ENCODE peak calls at places on chromosomes 6 and 20, in eight cellular contexts. W is activated B cell treated with CpG ODN at 0.5 μM for 24 hours, Q is HepG2, S is tibial artery, G is transverse colon, D is MCF 10A, B is ascending aorta, F is nephron progenitor cell. U is an unnamed sample.

GRCh38 chr20:50305636-50306477 is 115.2 kb downstream of the CEBPB start:
- DNase-seq in W (no peak), S (peak; percentile 87), Q (peak; percentile 98), F (no peak), B (no peak), G (peak; percentile 71), D (peak; percentile 62), U (no peak)

GRCh38 chr20:50580016-50580747 is 70.0 kb downstream of the PTPN1 start:
- DNase-seq in B (peak; percentile 85), Q (peak; percentile 70), D (peak; percentile 58), G (peak; percentile 70), W (peak; percentile 54), S (peak; percentile 83), F (peak; percentile 80), U (peak; percentile 68)

GRCh38 chr6:109606362-109606761 is 84.6 kb downstream of the AK9 start:
- DNase-seq in G (no peak), D (no peak), B (no peak), F (no peak), S (no peak), W (no peak), Q (no peak), U (no peak)

GRCh38 chr6:144285798-144286502 is 815 bp downstream of the UTRN start:
- DNase-seq in Q (peak; percentile 24), F (peak; percentile 78), D (peak; percentile 58), G (peak; percentile 78), S (peak; percentile 92), W (peak; percentile 43), B (peak; percentile 87), U (peak; percentile 28)

GRCh38 chr6:118735320-118735719 is 83.9 kb upstream of the CEP85L start:
- DNase-seq in D (peak; percentile 13), Q (peak; percentile 12), F (peak; percentile 10), G (no peak), W (no peak), B (no peak), S (no peak), U (no peak)

GRCh38 chr6:129801909-129802308 is 59.2 kb downstream of the TMEM244 start:
- DNase-seq in G (peak; percentile 21), S (no peak), D (peak; percentile 25), Q (no peak), B (no peak), W (no peak), F (no peak), U (no peak)

GRCh38 chr6:42938987-42939809 is 9.9 kb downstream of the CNPY3 start:
- DNase-seq in G (no peak), F (no peak), S (no peak), Q (peak; percentile 86), D (no peak), B (no peak), W (no peak), U (no peak)

GRCh38 chr6:88952065-88952704 is 11.2 kb downstream of the RNGTT start:
- DNase-seq in W (no peak), G (no peak), B (no peak), S (no peak), Q (peak; percentile 6), F (no peak), D (peak; percentile 23), U (no peak)

GRCh38 chr6:19835605-19836004 is 1.6 kb upstream of the ID4 start:
- DNase-seq in G (no peak), S (no peak), F (no peak), Q (no peak), W (no peak), D (no peak), B (no peak), U (no peak)

GRCh38 chr20:49497217-49497560 is 14.7 kb upstream of the KCNB1 start:
- DNase-seq in D (no peak), S (no peak), B (no peak), F (no peak), Q (no peak), G (no peak), W (no peak), U (no peak)

GRCh38 chr6:38018755-38019165 is 199.2 kb downstream of the ZFAND3 start:
- DNase-seq in G (no peak), B (no peak), D (no peak), S (no peak), F (no peak), W (no peak), Q (peak; percentile 72), U (no peak)
- TF ChIP-seq CTCF in G (no peak), B (no peak), D (no peak), S (no peak), F (no peak), W (no peak), Q (peak; percentile 46), U (no peak)

GRCh38 chr6:46327769-46328168 is 157.0 kb upstream of the ENPP5 start:
- DNase-seq in F (no peak), D (no peak), B (no peak), Q (no peak), S (no peak), W (no peak), G (peak; percentile 21), U (no peak)
- TF ChIP-seq CTCF in F (no peak), D (no peak), B (no peak), Q (no peak), S (no peak), W (no peak), G (no peak), U (no peak)

GRCh38 chr6:41239467-41240159 is 11.5 kb downstream of the TREML4 start:
- DNase-seq in W (no peak), D (no peak), S (peak; percentile 35), Q (no peak), B (no peak), F (peak; percentile 53), G (no peak), U (no peak)
- TF ChIP-seq CTCF in W (no peak), D (no peak), S (no peak), Q (no peak), B (no peak), F (no peak), G (no peak), U (no peak)

GRCh38 chr6:47079638-47080037 is 37.5 kb upstream of the ADGRF1 start:
- DNase-seq in D (no peak), W (no peak), F (no peak), S (no peak), B (no peak), Q (no peak), G (no peak), U (no peak)
- TF ChIP-seq CTCF in D (no peak), W (no peak), F (no peak), S (no peak), B (no peak), Q (no peak), G (no peak), U (no peak)

GRCh38 chr6:12082368-12082767 is 70.3 kb downstream of the HIVEP1 start:
- DNase-seq in B (no peak), S (no peak), Q (no peak), D (no peak), F (no peak), W (no peak), G (no peak), U (no peak)
- TF ChIP-seq CTCF in B (no peak), S (no peak), Q (no peak), D (no peak), F (no peak), W (no peak), G (no peak), U (no peak)

GRCh38 chr20:59743767-59744485 is 139.6 kb downstream of the PHACTR3 start:
- DNase-seq in W (no peak), D (peak; percentile 18), F (no peak), G (no peak), S (no peak), Q (no peak), B (no peak), U (no peak)
- TF ChIP-seq CTCF in W (no peak), D (peak; percentile 20), F (no peak), G (no peak), S (no peak), Q (peak; percentile 30), B (no peak), U (no peak)

GRCh38 chr6:35960192-35960591 is 39.3 kb upstream of the SRPK1 start:
- DNase-seq in F (no peak), D (peak; percentile 29), Q (no peak), S (no peak), G (no peak), W (no peak), B (no peak), U (no peak)

GRCh38 chr6:35955071-35955470 is 34.2 kb upstream of the SRPK1 start:
- DNase-seq in D (peak; percentile 61), S (no peak), F (no peak), W (no peak), Q (no peak), B (no peak), G (no peak), U (no peak)

GRCh38 chr6:35955521-35955920 is 34.6 kb upstream of the SRPK1 start:
- DNase-seq in D (peak; percentile 4), W (no peak), B (no peak), Q (no peak), G (no peak), F (no peak), S (no peak), U (no peak)

GRCh38 chr6:35954335-35954734 is 33.4 kb upstream of the SRPK1 start:
- DNase-seq in G (no peak), S (no peak), B (no peak), D (peak; percentile 28), Q (no peak), W (no peak), F (no peak), U (no peak)

DNA sequence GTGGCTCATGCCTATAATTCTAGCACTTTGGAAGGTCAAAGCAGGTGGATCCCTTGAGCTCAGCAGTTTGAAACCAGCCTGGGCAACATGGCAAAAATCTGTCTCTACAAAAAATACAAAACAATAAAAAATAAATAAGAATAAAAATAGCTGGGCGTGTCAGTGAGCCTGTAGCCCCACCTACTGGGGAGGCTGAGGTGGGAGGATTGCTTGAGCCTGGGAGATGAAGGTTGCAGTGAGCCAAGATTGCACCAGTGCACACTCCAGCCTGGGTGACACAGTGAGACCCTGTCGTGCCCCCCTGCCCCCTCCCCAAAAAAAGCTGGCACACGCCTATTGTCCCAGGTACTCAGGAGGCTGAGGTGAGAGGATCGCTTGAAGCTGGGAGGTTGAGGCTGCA is 35.1 kb upstream of the SRPK1 start:
- DNase-seq in B (no peak), W (no peak), F (no peak), Q (no peak), G (no peak), S (no peak), D (peak; percentile 11), U (no peak)
- TF ChIP-seq CTCF in B (no peak), W (no peak), F (no peak), Q (peak; percentile 68), G (no peak), S (no peak), D (peak; percentile 28), U (no peak)

GRCh38 chr6:41723178-41723935 is 12.1 kb downstream of the TFEB start:
- DNase-seq in Q (peak; percentile 77), W (peak; percentile 76), F (peak; percentile 25), B (peak; percentile 90), D (peak; percentile 92), G (peak; percentile 70), S (peak; percentile 89), U (peak; percentile 40)
- TF ChIP-seq CTCF in Q (peak; percentile 51), W (no peak), F (no peak), B (peak; percentile 23), D (no peak), G (no peak), S (peak; percentile 24), U (no peak)

U was measured in omental fat pad.